ENCODE peak calls at places on chromosomes 5 and 9, in five cellular contexts. O, S, U, X and D are unnamed samples. For H3K4me1, the result is how much of the 10 kb centered on the place peaks cover.

GRCh38 chr5:78221964-78222451 is 72.5 kb downstream of the AP3B1 start:
- DNase-seq in S (no peak), X (no peak), U (no peak), O (no peak), D (no peak)

GRCh38 chr9:136364942-136365774 is 1.6 kb upstream of the DNLZ start:
- DNase-seq in U (no peak), S (no peak), O (no peak), X (no peak), D (no peak)

GRCh38 chr5:125106881-125107280 is 360.4 kb upstream of the ZNF608 start:
- DNase-seq in O (no peak), U (no peak), X (no peak), S (no peak), D (no peak)

GRCh38 chr5:80269991-80270438 is 14.2 kb upstream of the SERINC5 start:
- DNase-seq in O (no peak), U (no peak), S (no peak), X (no peak), D (no peak)

GRCh38 chr9:93267681-93268505 is 84.0 kb downstream of the WNK2 start:
- DNase-seq in U (no peak), O (no peak), X (no peak), S (no peak), D (no peak)

GRCh38 chr9:83965350-83966208 is 14.4 kb downstream of the HNRNPK start:
- DNase-seq in S (no peak), O (peak), U (no peak), X (peak), D (no peak)

GRCh38 chr5:35857606-35858205 is 1.0 kb downstream of the IL7R start:
- DNase-seq in X (peak), U (no peak), S (peak), O (peak), D (no peak)

GRCh38 chr5:162768962-162769464 is 668.4 kb upstream of the CCNG1 start:
- DNase-seq in U (no peak), X (no peak), S (no peak), O (no peak), D (no peak)

GRCh38 chr5:34655354-34655991 is 655 bp upstream of the RAI14 start:
- DNase-seq in U (peak), S (peak), X (peak), O (peak), D (peak)

GRCh38 chr5:153629027-153629426 is 138.6 kb downstream of the GRIA1 start:
- DNase-seq in X (peak), U (no peak), O (peak), S (no peak), D (peak)

GRCh38 chr9:18056993-18057369 is 417.0 kb upstream of the ADAMTSL1 start:
- DNase-seq in U (no peak), X (no peak), S (no peak), O (no peak), D (no peak)
- H3K4me1 ChIP-seq in U (under half), X (under half), S (under half), O (under half), D (under half)

DNA sequence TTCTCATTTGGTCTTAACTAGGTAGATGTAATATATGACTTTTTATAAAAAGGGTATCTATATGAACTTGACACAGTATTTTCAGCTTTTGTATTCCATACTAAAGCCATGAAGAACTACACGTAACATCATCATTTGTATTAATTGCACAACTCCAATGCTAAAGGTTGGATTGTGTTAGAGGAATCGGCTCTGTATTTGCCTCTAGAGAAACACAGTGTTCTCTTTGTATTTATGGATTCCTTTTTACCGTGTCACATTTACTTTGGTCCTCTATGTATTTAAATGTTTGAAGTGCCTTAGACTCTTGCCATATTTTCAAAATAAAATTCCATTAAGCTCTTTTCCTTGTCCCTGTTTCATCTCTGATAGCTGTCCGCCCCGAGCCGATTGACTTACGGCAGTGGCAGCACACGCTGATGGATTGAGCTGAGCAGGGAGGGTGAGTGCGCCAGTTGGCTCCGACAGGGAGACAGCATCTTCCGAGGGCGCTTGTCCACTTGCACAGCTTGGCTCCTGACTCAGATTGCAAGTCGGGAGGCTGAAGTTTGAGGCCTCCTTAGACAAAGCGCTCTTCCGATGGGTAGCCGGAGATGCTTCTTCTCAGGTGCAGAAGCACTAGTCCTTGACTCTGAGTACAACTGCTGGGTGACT is 95.6 kb upstream of the DMRT1 start:
- DNase-seq in U (no peak), X (no peak), O (no peak), S (no peak), D (no peak)
- H3K4me1 ChIP-seq in U (half or more), X (under half), O (under half), S (under half), D (under half)

GRCh38 chr5:158998911-158999705 is 100.6 kb downstream of the EBF1 start:
- DNase-seq in U (no peak), X (peak), S (no peak), O (no peak), D (no peak)
- H3K4me1 ChIP-seq in U (under half), X (under half), S (under half), O (under half), D (under half)

GRCh38 chr5:134549714-134550113 is 24.2 kb downstream of the JADE2 start:
- DNase-seq in U (no peak), X (peak), O (no peak), S (no peak), D (no peak)
- H3K4me1 ChIP-seq in U (under half), X (half or more), O (under half), S (under half), D (half or more)

DNA sequence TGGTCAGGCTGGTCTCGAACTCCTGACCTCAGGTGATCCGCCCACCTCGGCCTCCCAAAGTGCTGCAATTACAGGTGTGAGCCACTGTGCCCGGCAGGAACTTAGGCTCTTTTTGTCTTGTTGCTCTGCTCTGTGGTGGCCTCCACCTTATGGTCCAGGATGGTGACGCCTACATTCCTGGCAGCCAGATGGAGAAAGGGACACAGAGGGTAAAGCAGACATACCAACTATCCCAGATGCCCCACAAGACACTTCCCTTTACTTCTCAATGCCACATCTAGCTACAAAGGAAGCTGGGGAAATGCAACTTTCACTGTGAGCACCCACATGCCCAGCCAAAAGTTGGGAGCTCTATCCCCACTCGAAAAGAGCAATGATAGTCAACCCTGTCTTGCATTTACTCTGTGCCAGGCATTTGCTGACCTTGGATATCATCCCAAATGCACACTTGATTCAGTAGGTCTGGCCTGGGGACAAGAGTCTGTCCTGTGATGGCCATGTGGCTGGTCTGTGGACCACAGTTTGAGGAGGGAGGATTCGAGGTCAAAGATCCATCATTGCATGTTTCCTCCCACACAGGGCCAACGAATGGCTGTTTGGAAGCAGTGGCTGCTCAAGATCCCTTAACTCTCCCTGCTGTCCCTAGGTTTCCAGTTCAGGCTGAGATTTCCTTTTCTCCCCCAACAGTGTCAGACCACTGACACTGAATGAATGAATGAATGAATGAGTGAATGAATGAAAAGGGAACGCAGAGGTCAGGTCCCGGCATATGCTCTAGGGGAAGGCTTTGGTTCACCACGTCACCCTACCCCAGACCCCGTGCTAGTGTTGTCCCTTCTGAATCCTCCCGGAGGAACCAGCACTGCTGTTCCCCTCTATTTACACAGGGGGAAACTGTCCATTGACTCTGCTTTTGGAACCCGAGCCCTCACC is 1.4 kb upstream of the ERGIC1 start:
- DNase-seq in O (no peak), S (no peak), U (peak), X (no peak), D (no peak)
- H3K4me1 ChIP-seq in O (under half), S (under half), U (under half), X (under half), D (half or more)

GRCh38 chr9:74921732-74922131 is 31.0 kb downstream of the C9orf40 start:
- DNase-seq in U (no peak), S (no peak), O (no peak), X (no peak), D (no peak)

DNA sequence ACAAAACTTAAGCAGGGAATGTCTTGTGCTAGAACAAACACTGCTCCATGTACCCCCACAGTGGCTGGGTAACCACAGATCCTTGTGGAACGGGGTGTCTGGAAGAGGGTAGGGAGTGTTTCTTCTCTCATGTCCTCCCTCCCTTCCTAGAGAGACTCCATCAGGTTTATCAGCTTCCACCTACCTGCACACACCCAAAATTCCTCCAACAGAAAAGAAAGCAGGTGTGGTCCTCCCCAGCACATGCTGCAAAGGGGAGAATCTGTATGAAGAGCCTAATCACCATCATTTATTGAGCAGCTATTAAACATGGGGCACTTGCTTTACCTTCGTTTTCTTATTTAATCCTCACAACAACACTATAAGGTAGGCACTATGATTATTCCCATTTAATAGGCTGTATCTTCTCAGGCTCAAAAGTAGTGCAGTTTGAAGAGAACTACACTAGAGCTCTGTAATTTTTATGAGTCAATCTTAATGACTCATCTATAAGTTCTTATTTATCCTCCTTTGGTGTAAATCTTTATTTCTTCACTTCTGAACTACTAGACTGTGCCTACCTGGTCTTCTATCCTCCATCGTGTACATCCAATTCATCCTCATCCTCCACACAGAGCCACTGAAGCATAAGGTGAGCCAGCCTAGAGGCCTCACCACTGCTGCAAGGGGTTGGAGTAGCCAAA is 31.6 kb downstream of the C9orf40 start:
- DNase-seq in O (no peak), X (no peak), U (no peak), S (no peak), D (no peak)
- H3K4me1 ChIP-seq in O (under half), X (under half), U (under half), S (under half), D (under half)

GRCh38 chr9:89993678-89994630 is 389.1 kb downstream of the GADD45G start:
- DNase-seq in U (peak), O (peak), S (no peak), X (no peak), D (no peak)
- H3K4me1 ChIP-seq in U (half or more), O (under half), S (under half), X (under half), D (under half)

GRCh38 chr5:168300377-168301182 is 9.1 kb downstream of the WWC1 start:
- DNase-seq in U (no peak), X (no peak), O (no peak), S (no peak), D (no peak)

GRCh38 chr5:168301593-168302388 is 10.3 kb downstream of the WWC1 start:
- DNase-seq in U (no peak), X (no peak), O (no peak), S (no peak), D (no peak)

GRCh38 chr5:168299372-168299771 is 7.9 kb downstream of the WWC1 start:
- DNase-seq in X (no peak), U (no peak), S (no peak), O (no peak), D (no peak)

GRCh38 chr5:168296687-168297086 is 5.2 kb downstream of the WWC1 start:
- DNase-seq in S (no peak), O (no peak), U (no peak), X (no peak), D (no peak)

GRCh38 chr5:168298949-168299348 is 7.5 kb downstream of the WWC1 start:
- DNase-seq in O (no peak), S (no peak), X (no peak), U (no peak), D (no peak)
- H3K4me1 ChIP-seq in O (under half), S (under half), X (under half), U (under half), D (under half)

GRCh38 chr9:133389562-133389961 is 13.4 kb downstream of the STKLD1 start:
- DNase-seq in S (no peak), O (no peak), X (no peak), U (no peak), D (no peak)
- H3K4me1 ChIP-seq in S (under half), O (under half), X (under half), U (under half), D (under half)